ENCODE peak calls at places on chromosomes 2 and 18, in nine cellular contexts. O, M, K, S, E, D, I, Z and N are unnamed samples.

GRCh38 chr2:101064868-101065549 is 62.9 kb downstream of the RPL31 start:
- DNase-seq in O (no peak), M (no peak), K (no peak), S (peak; percentile 4), E (no peak), D (no peak), I (peak; percentile 41), Z (no peak), N (peak; percentile 55)

GRCh38 chr2:169190197-169190775 is 120.9 kb downstream of the DHRS9 start:
- DNase-seq in O (no peak), M (no peak), K (no peak), S (no peak), E (no peak), D (no peak), I (no peak), Z (no peak), N (no peak)

GRCh38 chr2:29253495-29253894 is 138.3 kb downstream of the CLIP4 start:
- DNase-seq in O (peak; percentile 20), M (no peak), K (no peak), S (no peak), E (no peak), D (no peak), I (no peak), Z (no peak), N (no peak)

GRCh38 chr18:36454848-36455458 is 157.4 kb downstream of the FHOD3 start:
- DNase-seq in O (no peak), M (no peak), K (no peak), S (no peak), E (no peak), D (no peak), I (no peak), Z (no peak), N (no peak)

GRCh38 chr2:43239981-43240761 is 13.8 kb upstream of the ZFP36L2 start:
- DNase-seq in O (peak; percentile 64), M (peak; percentile 43), K (no peak), S (no peak), E (no peak), D (no peak), I (no peak), Z (no peak), N (no peak)

GRCh38 chr2:160703648-160704585 is 210.3 kb upstream of the RBMS1 start:
- DNase-seq in O (no peak), M (peak; percentile 92), K (peak; percentile 47), S (no peak), E (peak; percentile 65), D (no peak), I (no peak), Z (peak; percentile 26), N (peak; percentile 9)

GRCh38 chr2:169486487-169486886 is 7.2 kb downstream of the BBS5 start:
- DNase-seq in O (no peak), M (no peak), K (no peak), S (no peak), E (no peak), D (no peak), I (no peak), Z (no peak), N (no peak)

GRCh38 chr2:18426174-18426573 is 134.3 kb downstream of the RDH14 start:
- DNase-seq in O (no peak), M (no peak), K (no peak), S (no peak), E (no peak), D (no peak), I (no peak), Z (no peak), N (no peak)

GRCh38 chr2:148532049-148532428 is 112.5 kb upstream of the EPC2 start:
- DNase-seq in O (no peak), M (no peak), K (no peak), S (no peak), E (no peak), D (no peak), I (no peak), Z (no peak), N (no peak)

GRCh38 chr2:176455865-176456291 is 186.6 kb downstream of the MTX2 start:
- DNase-seq in O (no peak), M (no peak), K (no peak), S (no peak), E (no peak), D (no peak), I (peak; percentile 42), Z (no peak), N (peak; percentile 81)

GRCh38 chr2:221500501-221501209 is 71.4 kb downstream of the EPHA4 start:
- DNase-seq in O (no peak), M (no peak), K (no peak), S (no peak), E (no peak), D (no peak), I (no peak), Z (no peak), N (no peak)

GRCh38 chr2:853203-853870 is 97.3 kb upstream of the SNTG2 start:
- DNase-seq in O (no peak), M (no peak), K (no peak), S (no peak), E (no peak), D (no peak), I (no peak), Z (no peak), N (no peak)